ENCODE peak calls at places on chromosomes 3 and 15, in eight cellular contexts. One of them, this sample, is unnamed.

GRCh38 chr15:99956022-99956775 is 223.0 kb upstream of the LYSMD4 start:
- DNase-seq in fibroblast of the aortic adventitia: no peak
- DNase-seq in brain microvascular endothelial cell: no peak
- DNase-seq in GM12891: no peak
- DNase-seq in activated gamma-delta T cell treated with Interleukin-2 at 50 U/mL for 16 hours: no peak
- DNase-seq in Peyer's patch: peak; percentile 31
- DNase-seq in dermis microvascular lymphatic vessel endothelial cell: no peak
- DNase-seq in C1 segment of cervical spinal cord: no peak
- DNase-seq in this sample: no peak

GRCh38 chr15:27990411-27991338 is 108.4 kb downstream of the OCA2 start:
- DNase-seq in GM12891: no peak
- DNase-seq in Peyer's patch: no peak
- DNase-seq in dermis microvascular lymphatic vessel endothelial cell: no peak
- DNase-seq in fibroblast of the aortic adventitia: no peak
- DNase-seq in brain microvascular endothelial cell: no peak
- DNase-seq in activated gamma-delta T cell treated with Interleukin-2 at 50 U/mL for 16 hours: no peak
- DNase-seq in C1 segment of cervical spinal cord: no peak
- DNase-seq in this sample: no peak

GRCh38 chr15:51622269-51623180 is at the start of gene DMXL2:
- DNase-seq in dermis microvascular lymphatic vessel endothelial cell: peak; percentile 44
- DNase-seq in Peyer's patch: peak; percentile 83
- DNase-seq in activated gamma-delta T cell treated with Interleukin-2 at 50 U/mL for 16 hours: peak; percentile 60
- DNase-seq in C1 segment of cervical spinal cord: peak; percentile 87
- DNase-seq in fibroblast of the aortic adventitia: peak; percentile 79
- DNase-seq in brain microvascular endothelial cell: peak; percentile 76
- DNase-seq in GM12891: peak; percentile 60
- DNase-seq in this sample: no peak

GRCh38 chr3:22858486-22858885 is 344.6 kb upstream of the UBE2E2 start:
- DNase-seq in C1 segment of cervical spinal cord: no peak
- DNase-seq in GM12891: no peak
- DNase-seq in dermis microvascular lymphatic vessel endothelial cell: no peak
- DNase-seq in fibroblast of the aortic adventitia: no peak
- DNase-seq in activated gamma-delta T cell treated with Interleukin-2 at 50 U/mL for 16 hours: no peak
- DNase-seq in brain microvascular endothelial cell: no peak
- DNase-seq in Peyer's patch: no peak
- DNase-seq in this sample: no peak

GRCh38 chr15:33586791-33587697 is 276.3 kb downstream of the RYR3 start:
- DNase-seq in C1 segment of cervical spinal cord: no peak
- DNase-seq in activated gamma-delta T cell treated with Interleukin-2 at 50 U/mL for 16 hours: no peak
- DNase-seq in GM12891: no peak
- DNase-seq in dermis microvascular lymphatic vessel endothelial cell: no peak
- DNase-seq in Peyer's patch: no peak
- DNase-seq in fibroblast of the aortic adventitia: no peak
- DNase-seq in brain microvascular endothelial cell: no peak
- DNase-seq in this sample: no peak

GRCh38 chr15:63481105-63481810 is 23.1 kb upstream of the USP3 start:
- DNase-seq in GM12891: no peak
- DNase-seq in dermis microvascular lymphatic vessel endothelial cell: no peak
- DNase-seq in brain microvascular endothelial cell: no peak
- DNase-seq in activated gamma-delta T cell treated with Interleukin-2 at 50 U/mL for 16 hours: no peak
- DNase-seq in Peyer's patch: peak; percentile 42
- DNase-seq in fibroblast of the aortic adventitia: no peak
- DNase-seq in C1 segment of cervical spinal cord: no peak
- DNase-seq in this sample: no peak

GRCh38 chr3:152466784-152467183 is 198.1 kb downstream of the MBNL1 start:
- DNase-seq in activated gamma-delta T cell treated with Interleukin-2 at 50 U/mL for 16 hours: no peak
- DNase-seq in GM12891: no peak
- DNase-seq in brain microvascular endothelial cell: peak; percentile 34
- DNase-seq in C1 segment of cervical spinal cord: no peak
- DNase-seq in Peyer's patch: no peak
- DNase-seq in fibroblast of the aortic adventitia: peak; percentile 76
- DNase-seq in dermis microvascular lymphatic vessel endothelial cell: no peak
- DNase-seq in this sample: peak; percentile 45

GRCh38 chr3:33383951-33384350 is 56.3 kb downstream of the UBP1 start:
- DNase-seq in fibroblast of the aortic adventitia: no peak
- DNase-seq in activated gamma-delta T cell treated with Interleukin-2 at 50 U/mL for 16 hours: no peak
- DNase-seq in dermis microvascular lymphatic vessel endothelial cell: no peak
- DNase-seq in Peyer's patch: no peak
- DNase-seq in C1 segment of cervical spinal cord: no peak
- DNase-seq in GM12891: no peak
- DNase-seq in brain microvascular endothelial cell: no peak
- DNase-seq in this sample: no peak

GRCh38 chr3:64924961-64925360 is 237.2 kb upstream of the ADAMTS9 start:
- DNase-seq in activated gamma-delta T cell treated with Interleukin-2 at 50 U/mL for 16 hours: no peak
- DNase-seq in GM12891: no peak
- DNase-seq in brain microvascular endothelial cell: no peak
- DNase-seq in dermis microvascular lymphatic vessel endothelial cell: no peak
- DNase-seq in C1 segment of cervical spinal cord: no peak
- DNase-seq in Peyer's patch: no peak
- DNase-seq in fibroblast of the aortic adventitia: no peak
- DNase-seq in this sample: no peak

GRCh38 chr3:97972976-97973375 is 745 bp upstream of the RIOX2 start:
- DNase-seq in dermis microvascular lymphatic vessel endothelial cell: no peak
- DNase-seq in brain microvascular endothelial cell: no peak
- DNase-seq in GM12891: no peak
- DNase-seq in C1 segment of cervical spinal cord: no peak
- DNase-seq in fibroblast of the aortic adventitia: no peak
- DNase-seq in Peyer's patch: no peak
- DNase-seq in activated gamma-delta T cell treated with Interleukin-2 at 50 U/mL for 16 hours: no peak
- DNase-seq in this sample: no peak

GRCh38 chr3:49351521-49352011 is 6.6 kb downstream of the GPX1 start:
- DNase-seq in C1 segment of cervical spinal cord: no peak
- DNase-seq in Peyer's patch: no peak
- DNase-seq in GM12891: no peak
- DNase-seq in dermis microvascular lymphatic vessel endothelial cell: no peak
- DNase-seq in brain microvascular endothelial cell: peak; percentile 84
- DNase-seq in fibroblast of the aortic adventitia: peak; percentile 86
- DNase-seq in activated gamma-delta T cell treated with Interleukin-2 at 50 U/mL for 16 hours: no peak
- DNase-seq in this sample: peak; percentile 58

GRCh38 chr15:69930754-69931153 is 167.0 kb downstream of the TLE3 start:
- DNase-seq in fibroblast of the aortic adventitia: no peak
- DNase-seq in GM12891: no peak
- DNase-seq in C1 segment of cervical spinal cord: no peak
- DNase-seq in brain microvascular endothelial cell: no peak
- DNase-seq in dermis microvascular lymphatic vessel endothelial cell: no peak
- DNase-seq in activated gamma-delta T cell treated with Interleukin-2 at 50 U/mL for 16 hours: no peak
- DNase-seq in Peyer's patch: no peak
- DNase-seq in this sample: no peak

GRCh38 chr15:51267714-51268105 is 70.7 kb downstream of the CYP19A1 start:
- DNase-seq in fibroblast of the aortic adventitia: no peak
- DNase-seq in C1 segment of cervical spinal cord: no peak
- DNase-seq in dermis microvascular lymphatic vessel endothelial cell: no peak
- DNase-seq in GM12891: no peak
- DNase-seq in Peyer's patch: no peak
- DNase-seq in activated gamma-delta T cell treated with Interleukin-2 at 50 U/mL for 16 hours: no peak
- DNase-seq in brain microvascular endothelial cell: no peak
- DNase-seq in this sample: peak; percentile 18

GRCh38 chr15:35693887-35694286 is 147.9 kb upstream of the DPH6 start:
- DNase-seq in GM12891: no peak
- DNase-seq in activated gamma-delta T cell treated with Interleukin-2 at 50 U/mL for 16 hours: no peak
- DNase-seq in dermis microvascular lymphatic vessel endothelial cell: no peak
- DNase-seq in Peyer's patch: no peak
- DNase-seq in brain microvascular endothelial cell: no peak
- DNase-seq in fibroblast of the aortic adventitia: no peak
- DNase-seq in C1 segment of cervical spinal cord: no peak
- DNase-seq in this sample: no peak

GRCh38 chr15:98823012-98823458 is 174.7 kb downstream of the IGF1R start:
- DNase-seq in fibroblast of the aortic adventitia: peak; percentile 71
- DNase-seq in brain microvascular endothelial cell: peak; percentile 73
- DNase-seq in C1 segment of cervical spinal cord: no peak
- DNase-seq in Peyer's patch: no peak
- DNase-seq in GM12891: no peak
- DNase-seq in dermis microvascular lymphatic vessel endothelial cell: no peak
- DNase-seq in activated gamma-delta T cell treated with Interleukin-2 at 50 U/mL for 16 hours: no peak
- DNase-seq in this sample: peak; percentile 53

GRCh38 chr15:83170474-83171165 is 37.0 kb downstream of the HDGFL3 start:
- DNase-seq in brain microvascular endothelial cell: no peak
- DNase-seq in activated gamma-delta T cell treated with Interleukin-2 at 50 U/mL for 16 hours: no peak
- DNase-seq in fibroblast of the aortic adventitia: no peak
- DNase-seq in GM12891: no peak
- DNase-seq in C1 segment of cervical spinal cord: no peak
- DNase-seq in Peyer's patch: no peak
- DNase-seq in dermis microvascular lymphatic vessel endothelial cell: no peak
- DNase-seq in this sample: no peak

GRCh38 chr3:108931025-108931424 is 22.7 kb downstream of the GUCA1C start:
- DNase-seq in GM12891: no peak
- DNase-seq in activated gamma-delta T cell treated with Interleukin-2 at 50 U/mL for 16 hours: no peak
- DNase-seq in dermis microvascular lymphatic vessel endothelial cell: no peak
- DNase-seq in C1 segment of cervical spinal cord: no peak
- DNase-seq in fibroblast of the aortic adventitia: no peak
- DNase-seq in Peyer's patch: no peak
- DNase-seq in brain microvascular endothelial cell: no peak
- DNase-seq in this sample: no peak

GRCh38 chr3:134974621-134975020 is 179.6 kb downstream of the EPHB1 start:
- DNase-seq in activated gamma-delta T cell treated with Interleukin-2 at 50 U/mL for 16 hours: no peak
- DNase-seq in GM12891: no peak
- DNase-seq in fibroblast of the aortic adventitia: no peak
- DNase-seq in dermis microvascular lymphatic vessel endothelial cell: no peak
- DNase-seq in C1 segment of cervical spinal cord: no peak
- DNase-seq in brain microvascular endothelial cell: no peak
- DNase-seq in Peyer's patch: no peak
- DNase-seq in this sample: no peak

GRCh38 chr3:104353951-104354350 is 1012.8 kb upstream of the ALCAM start:
- DNase-seq in Peyer's patch: no peak
- DNase-seq in activated gamma-delta T cell treated with Interleukin-2 at 50 U/mL for 16 hours: no peak
- DNase-seq in dermis microvascular lymphatic vessel endothelial cell: no peak
- DNase-seq in brain microvascular endothelial cell: no peak
- DNase-seq in fibroblast of the aortic adventitia: no peak
- DNase-seq in C1 segment of cervical spinal cord: no peak
- DNase-seq in GM12891: no peak
- DNase-seq in this sample: no peak

GRCh38 chr3:42035816-42036482 is 55.2 kb upstream of the TRAK1 start:
- DNase-seq in Peyer's patch: no peak
- DNase-seq in fibroblast of the aortic adventitia: no peak
- DNase-seq in dermis microvascular lymphatic vessel endothelial cell: no peak
- DNase-seq in brain microvascular endothelial cell: no peak
- DNase-seq in GM12891: no peak
- DNase-seq in activated gamma-delta T cell treated with Interleukin-2 at 50 U/mL for 16 hours: no peak
- DNase-seq in C1 segment of cervical spinal cord: no peak
- DNase-seq in this sample: no peak

GRCh38 chr15:87599616-87600015 is 656.9 kb downstream of the NTRK3 start:
- DNase-seq in fibroblast of the aortic adventitia: peak; percentile 55
- DNase-seq in activated gamma-delta T cell treated with Interleukin-2 at 50 U/mL for 16 hours: no peak
- DNase-seq in Peyer's patch: no peak
- DNase-seq in dermis microvascular lymphatic vessel endothelial cell: no peak
- DNase-seq in GM12891: no peak
- DNase-seq in brain microvascular endothelial cell: no peak
- DNase-seq in C1 segment of cervical spinal cord: no peak
- DNase-seq in this sample: no peak

GRCh38 chr15:49832421-49832980 is 211.7 kb downstream of the DTWD1 start:
- DNase-seq in dermis microvascular lymphatic vessel endothelial cell: no peak
- DNase-seq in C1 segment of cervical spinal cord: no peak
- DNase-seq in brain microvascular endothelial cell: peak; percentile 21
- DNase-seq in Peyer's patch: peak; percentile 53
- DNase-seq in activated gamma-delta T cell treated with Interleukin-2 at 50 U/mL for 16 hours: no peak
- DNase-seq in GM12891: no peak
- DNase-seq in fibroblast of the aortic adventitia: no peak
- DNase-seq in this sample: peak; percentile 23

GRCh38 chr3:172129868-172130751 is 90.7 kb downstream of the FNDC3B start:
- DNase-seq in Peyer's patch: peak; percentile 91
- DNase-seq in fibroblast of the aortic adventitia: peak; percentile 100
- DNase-seq in activated gamma-delta T cell treated with Interleukin-2 at 50 U/mL for 16 hours: peak; percentile 22
- DNase-seq in C1 segment of cervical spinal cord: peak; percentile 23
- DNase-seq in brain microvascular endothelial cell: peak; percentile 99
- DNase-seq in GM12891: no peak
- DNase-seq in dermis microvascular lymphatic vessel endothelial cell: peak; percentile 91
- DNase-seq in this sample: peak; percentile 92

GRCh38 chr3:184524981-184525336 is 36.6 kb upstream of the EPHB3 start:
- DNase-seq in dermis microvascular lymphatic vessel endothelial cell: peak; percentile 67
- DNase-seq in fibroblast of the aortic adventitia: no peak
- DNase-seq in Peyer's patch: no peak
- DNase-seq in brain microvascular endothelial cell: no peak
- DNase-seq in activated gamma-delta T cell treated with Interleukin-2 at 50 U/mL for 16 hours: no peak
- DNase-seq in C1 segment of cervical spinal cord: no peak
- DNase-seq in GM12891: no peak
- DNase-seq in this sample: peak; percentile 31

GRCh38 chr3:46102780-46103130 is 75.5 kb upstream of the XCR1 start:
- DNase-seq in fibroblast of the aortic adventitia: no peak
- DNase-seq in dermis microvascular lymphatic vessel endothelial cell: no peak
- DNase-seq in C1 segment of cervical spinal cord: no peak
- DNase-seq in brain microvascular endothelial cell: no peak
- DNase-seq in GM12891: no peak
- DNase-seq in Peyer's patch: no peak
- DNase-seq in activated gamma-delta T cell treated with Interleukin-2 at 50 U/mL for 16 hours: no peak
- DNase-seq in this sample: no peak

GRCh38 chr3:41684802-41685740 is 276.8 kb downstream of the ULK4 start:
- DNase-seq in GM12891: no peak
- DNase-seq in fibroblast of the aortic adventitia: peak; percentile 20
- DNase-seq in dermis microvascular lymphatic vessel endothelial cell: no peak
- DNase-seq in Peyer's patch: no peak
- DNase-seq in activated gamma-delta T cell treated with Interleukin-2 at 50 U/mL for 16 hours: no peak
- DNase-seq in brain microvascular endothelial cell: no peak
- DNase-seq in C1 segment of cervical spinal cord: no peak
- DNase-seq in this sample: peak; percentile 22